ENCODE peak calls at places on chromosome 1, in four cellular contexts. O is activated T-helper 1 cell treated with anti-CD3 and anti-CD28 coated beads, Interleukin-12 subunit alpha, Interleukin-12 subunit beta, Interleukin-2, Interleukin-4 antibody, amounts not matched to agents 30 ng/mL and 10 ng/mL and 1 ng/mL, durations not matched to agents 14 hours and 24 hours and 36 hours; X is activated T-cell treated with anti-CD3 and anti-CD28 coated beads for 24 hours; H is AG08396. C is an unnamed sample.

GRCh38 chr1:31792116-31792515 is 23.7 kb downstream of the SPOCD1 start:
- DNase-seq in O (no peak), X (no peak), H (no peak), C (no peak)

GRCh38 chr1:233294991-233295774 is at the start of gene PCNX2:
- DNase-seq in O (peak; percentile 54), X (peak; percentile 64), H (peak; percentile 59), C (no peak)

GRCh38 chr1:157096881-157097280 is 2.7 kb downstream of the ETV3L start:
- DNase-seq in O (no peak), X (no peak), H (no peak), C (no peak)

GRCh38 chr1:98523256-98523655 is 138.3 kb upstream of the SNX7 start:
- DNase-seq in O (no peak), X (no peak), H (no peak), C (no peak)

GRCh38 chr1:53450225-53450624 is 9.0 kb upstream of the DMRTB1 start:
- DNase-seq in O (no peak), X (no peak), H (no peak), C (no peak)

GRCh38 chr1:179599623-179600249 is 8.1 kb downstream of the TDRD5 start:
- DNase-seq in O (no peak), X (no peak), H (no peak), C (peak; percentile 71)

GRCh38 chr1:163436133-163436532 is 114.4 kb downstream of the NUF2 start:
- DNase-seq in O (no peak), X (no peak), H (no peak), C (no peak)

GRCh38 chr1:155983191-155984023 is 5.1 kb upstream of the ARHGEF2 start:
- DNase-seq in O (no peak), X (no peak), H (peak; percentile 80), C (peak; percentile 84)

GRCh38 chr1:201783572-201783971 is 45.4 kb upstream of the IPO9 start:
- DNase-seq in O (no peak), X (no peak), H (no peak), C (no peak)

GRCh38 chr1:78040484-78041089 is 5.2 kb upstream of the GIPC2 start:
- DNase-seq in O (no peak), X (no peak), H (no peak), C (peak; percentile 39)

GRCh38 chr1:9889411-9889810 is 20.7 kb downstream of the CTNNBIP1 start:
- DNase-seq in O (no peak), X (no peak), H (no peak), C (no peak)

GRCh38 chr1:84774674-84775548 is 84.7 kb upstream of the SSX2IP start:
- DNase-seq in O (no peak), X (no peak), H (no peak), C (no peak)

GRCh38 chr1:218686258-218686657 is 341.1 kb downstream of the TGFB2 start:
- DNase-seq in O (no peak), X (no peak), H (peak; percentile 25), C (no peak)

GRCh38 chr1:113929750-113930498 is 800 bp downstream of the HIPK1 start:
- DNase-seq in O (peak; percentile 66), X (peak; percentile 51), H (peak; percentile 63), C (peak; percentile 74)

GRCh38 chr1:106876384-106876783 is 180.1 kb upstream of the PRMT6 start:
- DNase-seq in O (no peak), X (no peak), H (no peak), C (peak; percentile 8)

GRCh38 chr1:119631086-119631432 is 17.0 kb downstream of the ZNF697 start:
- DNase-seq in O (no peak), X (no peak), H (no peak), C (no peak)

GRCh38 chr1:26535201-26535600 is 5.6 kb downstream of the RPS6KA1 start:
- DNase-seq in O (no peak), X (no peak), H (no peak), C (no peak)

GRCh38 chr1:218705391-218705790 is 360.3 kb downstream of the TGFB2 start:
- DNase-seq in O (no peak), X (no peak), H (no peak), C (no peak)